ENCODE peak calls at places on chromosomes 7 and 10, in five cellular contexts. B is fibroblast of pulmonary artery; H is activated CD8-positive, alpha-beta memory T cell treated with anti-CD3 and anti-CD28 coated beads for 4 hours; A is ACHN; W is OCI-M1. Z is an unnamed sample.

GRCh38 chr10:9302142-9302746 is 1247.8 kb downstream of the GATA3 start:
- DNase-seq in H (no peak), A (peak; percentile 55), W (peak; percentile 85), B (peak; percentile 66), Z (no peak)

GRCh38 chr10:119299531-119299930 is 92.2 kb downstream of the GRK5 start:
- DNase-seq in A (no peak), H (no peak), B (peak; percentile 17), W (peak; percentile 41), Z (no peak)

GRCh38 chr7:92881091-92881485 is 44.7 kb upstream of the CDK6 start:
- DNase-seq in H (no peak), A (no peak), B (no peak), W (no peak), Z (no peak)

GRCh38 chr10:110788620-110789385 is 82.9 kb upstream of the PDCD4 start:
- DNase-seq in B (no peak), W (no peak), H (no peak), A (no peak), Z (no peak)

GRCh38 chr7:134212576-134213546 is 85.7 kb downstream of the LRGUK start:
- DNase-seq in B (peak; percentile 35), W (peak; percentile 18), H (no peak), A (no peak), Z (no peak)

GRCh38 chr7:134081695-134082094 is 45.4 kb upstream of the LRGUK start:
- DNase-seq in W (no peak), A (no peak), H (no peak), B (no peak), Z (no peak)

GRCh38 chr7:157464111-157464970 is 127.5 kb downstream of the DNAJB6 start:
- DNase-seq in W (no peak), A (no peak), H (no peak), B (no peak), Z (no peak)

GRCh38 chr10:78408671-78409472 is 375.2 kb downstream of the RPS24 start:
- DNase-seq in W (no peak), H (no peak), B (peak; percentile 59), A (no peak), Z (no peak)

GRCh38 chr7:116557066-116557585 is 32.3 kb downstream of the CAV1 start:
- DNase-seq in W (no peak), B (no peak), H (no peak), A (no peak), Z (no peak)

GRCh38 chr7:42972703-42973500 is 40.7 kb downstream of the MRPL32 start:
- DNase-seq in W (no peak), B (peak; percentile 99), A (no peak), H (no peak), Z (no peak)

GRCh38 chr10:70169661-70170364 is 501 bp downstream of the SAR1A start:
- DNase-seq in B (no peak), H (peak; percentile 11), W (peak; percentile 72), A (peak; percentile 28), Z (no peak)

GRCh38 chr10:23173549-23174074 is 18.5 kb upstream of the PTF1A start:
- DNase-seq in A (no peak), B (no peak), W (no peak), H (no peak), Z (no peak)

GRCh38 chr7:111919690-111920179 is 286.5 kb downstream of the DOCK4 start:
- DNase-seq in H (no peak), B (no peak), A (no peak), W (peak; percentile 11), Z (no peak)

Z was measured in iPS DF 6.9.